ENCODE peak calls at places on chromosomes 3 and 15, in eight cellular contexts. One of them, this sample, is unnamed.

GRCh38 chr15:32704343-32705076 is 13.3 kb upstream of the GREM1 start:
- DNase-seq in K562: no peak
- DNase-seq in adrenal gland: no peak
- DNase-seq in stomach: no peak
- DNase-seq in GM12891: no peak
- DNase-seq in tibial nerve: no peak
- DNase-seq in ovary: no peak
- DNase-seq in H54: no peak
- DNase-seq in this sample: no peak

GRCh38 chr3:176906046-176906905 is 291.0 kb downstream of the TBL1XR1 start:
- DNase-seq in K562: no peak
- DNase-seq in adrenal gland: peak; percentile 50
- DNase-seq in stomach: no peak
- DNase-seq in GM12891: no peak
- DNase-seq in tibial nerve: peak; percentile 8
- DNase-seq in ovary: peak; percentile 14
- DNase-seq in H54: no peak
- DNase-seq in this sample: no peak

GRCh38 chr3:10521772-10522441 is 16.5 kb upstream of the ATP2B2 start:
- DNase-seq in K562: no peak
- DNase-seq in adrenal gland: no peak
- DNase-seq in stomach: peak; percentile 5
- DNase-seq in GM12891: no peak
- DNase-seq in tibial nerve: no peak
- DNase-seq in ovary: no peak
- DNase-seq in H54: no peak
- DNase-seq in this sample: peak; percentile 20

GRCh38 chr3:20232906-20233305 is 46.9 kb upstream of the SGO1 start:
- DNase-seq in K562: no peak
- DNase-seq in adrenal gland: no peak
- DNase-seq in stomach: no peak
- DNase-seq in GM12891: no peak
- DNase-seq in tibial nerve: no peak
- DNase-seq in ovary: no peak
- DNase-seq in H54: no peak
- DNase-seq in this sample: no peak

GRCh38 chr3:89145995-89146394 is 38.6 kb downstream of the EPHA3 start:
- DNase-seq in K562: no peak
- DNase-seq in adrenal gland: no peak
- DNase-seq in stomach: no peak
- DNase-seq in GM12891: no peak
- DNase-seq in tibial nerve: peak; percentile 26
- DNase-seq in ovary: no peak
- DNase-seq in H54: no peak
- DNase-seq in this sample: no peak

GRCh38 chr15:26996250-26996649 is 25.3 kb downstream of the GABRG3 start:
- DNase-seq in K562: no peak
- DNase-seq in adrenal gland: no peak
- DNase-seq in stomach: no peak
- DNase-seq in GM12891: no peak
- DNase-seq in tibial nerve: no peak
- DNase-seq in ovary: no peak
- DNase-seq in H54: no peak
- DNase-seq in this sample: no peak

GRCh38 chr3:52313774-52314188 is 2.3 kb upstream of the DNAH1 start:
- DNase-seq in K562: peak; percentile 24
- DNase-seq in adrenal gland: peak; percentile 57
- DNase-seq in stomach: no peak
- DNase-seq in GM12891: peak; percentile 78
- DNase-seq in tibial nerve: no peak
- DNase-seq in ovary: no peak
- DNase-seq in H54: peak; percentile 70
- DNase-seq in this sample: no peak

GRCh38 chr3:172145287-172145686 is 105.9 kb downstream of the FNDC3B start:
- DNase-seq in K562: no peak
- DNase-seq in adrenal gland: no peak
- DNase-seq in stomach: no peak
- DNase-seq in GM12891: no peak
- DNase-seq in tibial nerve: no peak
- DNase-seq in ovary: no peak
- DNase-seq in H54: no peak
- DNase-seq in this sample: no peak

GRCh38 chr15:31049122-31049521 is 52.4 kb downstream of the TRPM1 start:
- DNase-seq in K562: no peak
- DNase-seq in adrenal gland: no peak
- DNase-seq in stomach: no peak
- DNase-seq in GM12891: no peak
- DNase-seq in tibial nerve: no peak
- DNase-seq in ovary: no peak
- DNase-seq in H54: no peak
- DNase-seq in this sample: no peak

GRCh38 chr3:196378442-196378841 is 40.3 kb upstream of the TM4SF19 start:
- DNase-seq in K562: peak; percentile 89
- DNase-seq in adrenal gland: no peak
- DNase-seq in stomach: no peak
- DNase-seq in GM12891: no peak
- DNase-seq in tibial nerve: no peak
- DNase-seq in ovary: no peak
- DNase-seq in H54: no peak
- DNase-seq in this sample: no peak

GRCh38 chr3:133943639-133944131 is 48.0 kb upstream of the RAB6B start:
- DNase-seq in K562: peak; percentile 83
- DNase-seq in adrenal gland: no peak
- DNase-seq in stomach: peak; percentile 50
- DNase-seq in GM12891: no peak
- DNase-seq in tibial nerve: no peak
- DNase-seq in ovary: no peak
- DNase-seq in H54: peak; percentile 51
- DNase-seq in this sample: no peak

GRCh38 chr3:125313060-125313635 is 62.0 kb downstream of the ZNF148 start:
- DNase-seq in K562: peak; percentile 5
- DNase-seq in adrenal gland: no peak
- DNase-seq in stomach: no peak
- DNase-seq in GM12891: no peak
- DNase-seq in tibial nerve: no peak
- DNase-seq in ovary: no peak
- DNase-seq in H54: peak; percentile 21
- DNase-seq in this sample: no peak

GRCh38 chr3:110900583-110900982 is 171.0 kb upstream of the NECTIN3 start:
- DNase-seq in K562: no peak
- DNase-seq in adrenal gland: no peak
- DNase-seq in stomach: no peak
- DNase-seq in GM12891: no peak
- DNase-seq in tibial nerve: no peak
- DNase-seq in ovary: no peak
- DNase-seq in H54: no peak
- DNase-seq in this sample: no peak

GRCh38 chr3:56933803-56934202 is 126.7 kb upstream of the SPATA12 start:
- DNase-seq in K562: no peak
- DNase-seq in adrenal gland: no peak
- DNase-seq in stomach: no peak
- DNase-seq in GM12891: no peak
- DNase-seq in tibial nerve: no peak
- DNase-seq in ovary: no peak
- DNase-seq in H54: no peak
- DNase-seq in this sample: no peak

GRCh38 chr3:196323723-196324122 is 5.7 kb upstream of the DYNLT2B start:
- DNase-seq in K562: peak; percentile 31
- DNase-seq in adrenal gland: no peak
- DNase-seq in stomach: no peak
- DNase-seq in GM12891: no peak
- DNase-seq in tibial nerve: no peak
- DNase-seq in ovary: no peak
- DNase-seq in H54: no peak
- DNase-seq in this sample: no peak

GRCh38 chr15:88204584-88204983 is 52.0 kb downstream of the NTRK3 start:
- DNase-seq in K562: no peak
- DNase-seq in adrenal gland: no peak
- DNase-seq in stomach: no peak
- DNase-seq in GM12891: no peak
- DNase-seq in tibial nerve: no peak
- DNase-seq in ovary: no peak
- DNase-seq in H54: no peak
- DNase-seq in this sample: no peak

GRCh38 chr15:100869151-100869999 is 10.3 kb upstream of the ALDH1A3 start:
- DNase-seq in K562: peak; percentile 28
- DNase-seq in adrenal gland: no peak
- DNase-seq in stomach: no peak
- DNase-seq in GM12891: no peak
- DNase-seq in tibial nerve: no peak
- DNase-seq in ovary: no peak
- DNase-seq in H54: no peak
- DNase-seq in this sample: peak; percentile 57

DNA sequence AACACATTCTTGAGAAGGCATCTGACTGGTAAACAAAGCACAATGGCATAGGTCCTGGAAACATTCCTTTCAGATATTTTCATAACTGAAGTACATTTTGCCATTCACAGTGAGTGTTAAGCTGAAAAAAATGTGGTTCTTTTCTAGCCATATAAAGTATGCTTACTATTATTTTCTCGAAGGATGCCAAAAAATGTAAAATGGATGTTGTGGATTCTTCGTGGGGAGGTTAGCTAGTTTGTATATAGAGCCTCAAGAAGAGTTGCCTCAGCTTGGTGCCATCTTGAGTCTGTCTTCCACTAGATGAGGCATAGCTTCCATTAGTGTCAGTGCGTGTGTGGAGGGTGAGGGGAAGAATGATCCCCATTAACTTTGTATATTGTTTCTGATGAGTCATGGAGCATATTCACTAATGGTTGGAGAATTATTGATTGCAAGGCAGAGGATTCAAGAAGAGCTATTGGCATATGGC is 4.1 kb downstream of the MBNL1 start:
- DNase-seq in K562: peak; percentile 76
- DNase-seq in adrenal gland: no peak
- DNase-seq in stomach: no peak
- DNase-seq in GM12891: no peak
- DNase-seq in tibial nerve: no peak
- DNase-seq in ovary: no peak
- DNase-seq in H54: no peak
- DNase-seq in this sample: no peak
- TF ChIP-seq POLR2A in K562: peak; percentile 40
- TF ChIP-seq POLR2A in adrenal gland: no peak
- TF ChIP-seq POLR2A in stomach: no peak
- TF ChIP-seq POLR2A in GM12891: peak; percentile 34
- TF ChIP-seq POLR2A in tibial nerve: no peak
- TF ChIP-seq POLR2A in ovary: no peak
- TF ChIP-seq POLR2A in H54: no peak
- TF ChIP-seq POLR2A in this sample: no peak

GRCh38 chr3:49412632-49413337 is 562 bp downstream of the TCTA start:
- DNase-seq in K562: no peak
- DNase-seq in adrenal gland: no peak
- DNase-seq in stomach: no peak
- DNase-seq in GM12891: no peak
- DNase-seq in tibial nerve: no peak
- DNase-seq in ovary: no peak
- DNase-seq in H54: no peak
- DNase-seq in this sample: no peak

GRCh38 chr3:49411968-49412631 is at the start of the genes RHOA and TCTA:
- DNase-seq in K562: peak; percentile 98
- DNase-seq in adrenal gland: peak; percentile 99
- DNase-seq in stomach: peak; percentile 100
- DNase-seq in GM12891: peak; percentile 93
- DNase-seq in tibial nerve: peak; percentile 99
- DNase-seq in ovary: peak; percentile 99
- DNase-seq in H54: peak; percentile 98
- DNase-seq in this sample: peak; percentile 95

GRCh38 chr3:49410102-49410843 is 1.5 kb downstream of the RHOA start:
- DNase-seq in K562: no peak
- DNase-seq in adrenal gland: no peak
- DNase-seq in stomach: no peak
- DNase-seq in GM12891: no peak
- DNase-seq in tibial nerve: no peak
- DNase-seq in ovary: no peak
- DNase-seq in H54: no peak
- DNase-seq in this sample: no peak

GRCh38 chr3:49410844-49411549 is 779 bp downstream of the RHOA start:
- DNase-seq in K562: no peak
- DNase-seq in adrenal gland: no peak
- DNase-seq in stomach: no peak
- DNase-seq in GM12891: no peak
- DNase-seq in tibial nerve: no peak
- DNase-seq in ovary: no peak
- DNase-seq in H54: no peak
- DNase-seq in this sample: no peak

GRCh38 chr3:49411550-49411967 is 217 bp downstream of the RHOA start:
- DNase-seq in K562: peak; percentile 59
- DNase-seq in adrenal gland: peak; percentile 66
- DNase-seq in stomach: peak; percentile 66
- DNase-seq in GM12891: no peak
- DNase-seq in tibial nerve: no peak
- DNase-seq in ovary: peak; percentile 57
- DNase-seq in H54: no peak
- DNase-seq in this sample: no peak
- TF ChIP-seq POLR2A in K562: no peak
- TF ChIP-seq POLR2A in adrenal gland: no peak
- TF ChIP-seq POLR2A in stomach: no peak
- TF ChIP-seq POLR2A in GM12891: no peak
- TF ChIP-seq POLR2A in tibial nerve: no peak
- TF ChIP-seq POLR2A in ovary: peak; percentile 8
- TF ChIP-seq POLR2A in H54: peak; percentile 77
- TF ChIP-seq POLR2A in this sample: peak; percentile 81

DNA sequence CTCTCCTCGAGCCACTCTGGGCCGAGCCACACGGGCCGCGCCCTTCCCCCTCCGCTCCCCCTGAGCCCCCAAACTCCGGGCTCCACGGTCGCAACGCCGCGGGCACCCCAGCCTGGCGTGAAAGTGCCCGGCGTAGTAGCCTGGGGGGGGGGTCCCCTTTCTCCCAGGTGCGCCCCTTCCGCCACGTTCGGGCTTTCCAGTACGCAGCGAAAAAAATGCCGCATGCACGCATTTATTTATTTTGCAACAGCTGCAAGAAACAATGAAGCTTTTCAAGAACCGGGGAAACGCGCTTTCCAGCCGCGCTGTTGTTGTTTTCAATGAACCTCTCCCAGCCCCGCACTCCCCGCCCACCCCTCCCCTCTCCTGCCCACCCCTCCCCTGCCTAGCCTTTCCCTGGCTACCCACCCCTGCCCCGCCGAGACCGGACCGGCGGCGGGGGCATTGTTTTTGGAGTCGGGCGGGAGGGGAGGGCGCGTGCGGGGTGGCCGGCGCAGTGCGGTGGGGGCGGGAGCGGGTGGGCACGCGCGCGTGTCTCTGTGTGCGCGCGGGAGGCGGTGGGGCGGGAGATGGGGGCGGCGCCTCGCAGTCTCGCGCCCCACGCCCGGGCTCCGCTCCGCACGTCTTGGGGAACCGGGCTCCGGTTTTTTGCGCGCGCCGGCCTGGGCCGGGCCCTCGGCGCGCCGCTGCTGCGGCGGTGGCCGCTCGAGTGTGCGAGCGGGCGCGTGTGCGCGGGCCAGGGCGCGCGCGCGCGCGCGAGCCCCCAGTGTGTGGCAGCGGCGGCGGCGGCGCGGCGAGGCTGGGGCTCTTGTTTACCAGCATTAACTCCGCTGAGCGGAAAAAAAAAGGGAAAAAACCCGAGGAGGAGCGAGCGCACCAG is at the start of gene IGF1R:
- DNase-seq in K562: peak; percentile 91
- DNase-seq in adrenal gland: peak; percentile 85
- DNase-seq in stomach: peak; percentile 89
- DNase-seq in GM12891: peak; percentile 75
- DNase-seq in tibial nerve: peak; percentile 72
- DNase-seq in ovary: peak; percentile 86
- DNase-seq in H54: peak; percentile 68
- DNase-seq in this sample: no peak
- TF ChIP-seq POLR2A in K562: no peak
- TF ChIP-seq POLR2A in adrenal gland: no peak
- TF ChIP-seq POLR2A in stomach: no peak
- TF ChIP-seq POLR2A in GM12891: no peak
- TF ChIP-seq POLR2A in tibial nerve: peak; percentile 70
- TF ChIP-seq POLR2A in ovary: peak; percentile 29
- TF ChIP-seq POLR2A in H54: no peak
- TF ChIP-seq POLR2A in this sample: no peak

GRCh38 chr15:66504563-66505429 is at the start of the genes RPL4 and ZWILCH:
- DNase-seq in K562: peak; percentile 88
- DNase-seq in adrenal gland: peak; percentile 78
- DNase-seq in stomach: peak; percentile 82
- DNase-seq in GM12891: peak; percentile 47
- DNase-seq in tibial nerve: peak; percentile 69
- DNase-seq in ovary: peak; percentile 74
- DNase-seq in H54: peak; percentile 41
- DNase-seq in this sample: peak; percentile 82
- TF ChIP-seq POLR2A in K562: peak; percentile 100
- TF ChIP-seq POLR2A in adrenal gland: peak; percentile 89
- TF ChIP-seq POLR2A in stomach: no peak
- TF ChIP-seq POLR2A in GM12891: peak; percentile 99
- TF ChIP-seq POLR2A in tibial nerve: peak; percentile 86
- TF ChIP-seq POLR2A in ovary: peak; percentile 95
- TF ChIP-seq POLR2A in H54: peak; percentile 96
- TF ChIP-seq POLR2A in this sample: peak; percentile 96

This sample was measured in H1.